ENCODE peak calls at places on chromosome 17, in four cellular contexts. P is neural progenitor cell, G is fibroblast of lung, F is GM23248. Z is an unnamed sample.
A peak's percentile ranks its signal among the peaks of the same experiment; 100 is the strongest.

GRCh38 chr17:16962804-16963203 is 9.1 kb downstream of the TNFRSF13B start:
- DNase-seq in P (no peak), G (no peak), F (peak; percentile 25), Z (no peak)

GRCh38 chr17:9020096-9020823 is 1.1 kb upstream of the NTN1 start:
- DNase-seq in P (no peak), G (no peak), F (no peak), Z (no peak)

GRCh38 chr17:50183439-50184001 is 17.7 kb downstream of the SGCA start:
- DNase-seq in P (no peak), G (peak; percentile 67), F (peak; percentile 65), Z (no peak)

GRCh38 chr17:80163315-80163714 is 6.5 kb upstream of the CARD14 start:
- DNase-seq in P (no peak), G (no peak), F (no peak), Z (no peak)

GRCh38 chr17:5097101-5097834 is 14.4 kb downstream of the ZNF232 start:
- DNase-seq in P (peak; percentile 92), G (no peak), F (no peak), Z (no peak)

GRCh38 chr17:20116683-20117309 is 107.6 kb downstream of the SPECC1 start:
- DNase-seq in P (peak; percentile 85), G (peak; percentile 30), F (peak; percentile 69), Z (no peak)

GRCh38 chr17:31391496-31391949 is at the start of gene RAB11FIP4:
- DNase-seq in P (peak; percentile 81), G (peak; percentile 12), F (peak; percentile 34), Z (no peak)

GRCh38 chr17:30450125-30451027 is 26.8 kb upstream of the GOSR1 start:
- DNase-seq in P (no peak), G (no peak), F (peak; percentile 20), Z (no peak)

GRCh38 chr17:14616508-14616907 is 315.6 kb downstream of the HS3ST3B1 start:
- DNase-seq in P (no peak), G (no peak), F (peak; percentile 24), Z (no peak)

GRCh38 chr17:69898606-69899005 is 176.4 kb upstream of the KCNJ16 start:
- DNase-seq in P (no peak), G (no peak), F (peak; percentile 14), Z (no peak)

GRCh38 chr17:10875984-10876555 is 38.2 kb upstream of the PIRT start:
- DNase-seq in P (peak; percentile 81), G (peak; percentile 1), F (peak; percentile 46), Z (no peak)

GRCh38 chr17:79987187-79987889 is 48.3 kb downstream of the TBC1D16 start:
- DNase-seq in P (peak; percentile 30), G (peak; percentile 21), F (peak; percentile 30), Z (no peak)

GRCh38 chr17:22268912-22269220 is 576.5 kb downstream of the KCNJ18 start:
- DNase-seq in P (no peak), G (no peak), F (no peak), Z (no peak)

GRCh38 chr17:1252203-1252608 is 18.0 kb upstream of the BHLHA9 start:
- DNase-seq in P (no peak), G (peak; percentile 52), F (peak; percentile 63), Z (no peak)

GRCh38 chr17:34499576-34499975 is 79.8 kb upstream of the TMEM132E start:
- DNase-seq in P (peak; percentile 86), G (peak; percentile 13), F (peak; percentile 40), Z (no peak)

GRCh38 chr17:7862692-7863437 is 5.1 kb downstream of the CYB5D1 start:
- DNase-seq in P (peak; percentile 82), G (peak; percentile 39), F (peak; percentile 64), Z (no peak)

GRCh38 chr17:61331178-61331577 is 68.5 kb upstream of the TBX2 start:
- DNase-seq in P (no peak), G (no peak), F (no peak), Z (no peak)

GRCh38 chr17:59345476-59345875 is 14.0 kb downstream of the YPEL2 start:
- DNase-seq in P (no peak), G (peak; percentile 74), F (no peak), Z (no peak)

GRCh38 chr17:78172284-78173024 is 4.1 kb downstream of the SYNGR2 start:
- DNase-seq in P (no peak), G (no peak), F (no peak), Z (no peak)

GRCh38 chr17:17097763-17098345 is 55.6 kb downstream of the MPRIP start:
- DNase-seq in P (no peak), G (no peak), F (no peak), Z (no peak)

GRCh38 chr17:31388770-31389672 is 2.5 kb upstream of the RAB11FIP4 start:
- DNase-seq in P (peak; percentile 70), G (peak; percentile 2), F (peak; percentile 43), Z (no peak)

GRCh38 chr17:71995570-71995969 is 125.2 kb upstream of the SOX9 start:
- DNase-seq in P (no peak), G (peak; percentile 55), F (peak; percentile 59), Z (no peak)

GRCh38 chr17:38330941-38331411 is 12.8 kb downstream of the GPR179 start:
- DNase-seq in P (no peak), G (no peak), F (no peak), Z (no peak)
- H3K27ac ChIP-seq in P (no peak overlapping the region), G (no peak overlapping the region), F (no peak overlapping the region), Z (no peak overlapping the region)

DNA sequence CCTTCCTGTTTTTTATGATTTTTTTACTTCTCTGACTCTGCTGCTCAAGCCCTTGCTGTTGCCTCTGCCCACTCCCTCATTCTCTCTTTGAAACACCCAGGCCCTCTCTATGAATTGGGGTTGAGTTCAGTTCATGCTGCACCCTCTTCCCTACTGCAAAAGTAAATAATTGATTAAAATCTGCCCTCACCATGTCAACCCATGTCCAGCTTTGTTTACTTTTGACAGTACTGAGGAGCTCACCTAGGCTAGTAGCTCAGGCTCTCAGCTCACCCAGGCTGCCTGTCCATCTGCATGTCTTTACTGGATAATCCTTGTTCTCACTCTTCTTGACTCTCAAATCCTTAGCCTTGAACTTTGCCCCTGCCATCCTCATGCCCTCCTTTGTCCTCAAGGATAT is 95.2 kb downstream of the SPACA3 start:
- DNase-seq in P (no peak), G (no peak), F (no peak), Z (no peak)
- TF ChIP-seq EZH2 in P (no peak), G (no peak), F (no peak), Z (no peak)

DNA sequence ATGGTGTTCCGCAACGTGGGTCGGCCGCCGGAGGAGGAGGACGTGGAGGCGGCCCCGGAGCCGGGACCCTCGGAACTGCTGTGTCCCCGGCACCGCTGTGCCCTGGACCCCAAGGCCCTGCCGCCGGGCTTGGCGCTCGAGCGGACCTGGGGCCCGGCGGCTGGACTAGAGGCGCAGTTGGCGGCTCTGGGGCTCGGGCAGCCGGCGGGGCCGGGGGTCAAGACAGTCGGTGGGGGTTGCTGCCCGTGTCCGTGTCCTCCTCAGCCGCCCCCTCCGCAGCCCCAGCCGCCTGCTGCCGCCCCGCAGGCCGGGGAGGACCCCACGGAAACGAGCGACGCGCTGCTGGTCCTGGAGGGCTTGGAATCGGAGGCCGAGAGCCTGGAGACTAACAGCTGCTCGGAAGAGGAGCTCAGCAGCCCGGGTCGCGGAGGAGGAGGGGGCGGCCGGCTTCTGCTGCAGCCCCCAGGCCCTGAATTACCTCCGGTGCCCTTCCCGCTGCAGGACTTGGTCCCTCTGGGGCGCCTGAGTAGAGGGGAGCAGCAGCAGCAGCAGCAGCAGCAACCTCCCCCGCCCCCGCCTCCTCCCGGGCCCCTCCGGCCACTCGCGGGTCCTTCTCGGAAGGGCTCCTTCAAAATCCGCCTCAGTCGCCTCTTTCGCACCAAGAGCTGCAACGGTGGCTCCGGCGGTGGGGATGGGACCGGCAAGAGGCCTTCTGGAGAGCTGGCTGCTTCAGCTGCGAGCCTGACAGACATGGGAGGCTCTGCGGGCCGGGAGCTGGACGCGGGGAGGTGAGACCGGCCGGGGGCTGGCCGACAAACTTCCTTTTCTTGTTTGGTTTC is 820 bp downstream of the SOCS7 start:
- DNase-seq in P (peak; percentile 58), G (peak; percentile 29), F (peak; percentile 64), Z (no peak)
- H3K27ac ChIP-seq in P (no peak overlapping the region), G (peak overlapping the region; percentile 62), F (no peak overlapping the region), Z (no peak overlapping the region)

GRCh38 chr17:57395721-57396321 is 139.5 kb downstream of the MSI2 start:
- DNase-seq in P (no peak), G (no peak), F (no peak), Z (no peak)

GRCh38 chr17:57393368-57393767 is 137.0 kb downstream of the MSI2 start:
- DNase-seq in P (no peak), G (no peak), F (peak; percentile 31), Z (no peak)

GRCh38 chr17:57397402-57397801 is 141.1 kb downstream of the MSI2 start:
- DNase-seq in P (no peak), G (no peak), F (no peak), Z (no peak)

GRCh38 chr17:57394375-57394774 is 138.1 kb downstream of the MSI2 start:
- DNase-seq in P (no peak), G (no peak), F (no peak), Z (no peak)

DNA sequence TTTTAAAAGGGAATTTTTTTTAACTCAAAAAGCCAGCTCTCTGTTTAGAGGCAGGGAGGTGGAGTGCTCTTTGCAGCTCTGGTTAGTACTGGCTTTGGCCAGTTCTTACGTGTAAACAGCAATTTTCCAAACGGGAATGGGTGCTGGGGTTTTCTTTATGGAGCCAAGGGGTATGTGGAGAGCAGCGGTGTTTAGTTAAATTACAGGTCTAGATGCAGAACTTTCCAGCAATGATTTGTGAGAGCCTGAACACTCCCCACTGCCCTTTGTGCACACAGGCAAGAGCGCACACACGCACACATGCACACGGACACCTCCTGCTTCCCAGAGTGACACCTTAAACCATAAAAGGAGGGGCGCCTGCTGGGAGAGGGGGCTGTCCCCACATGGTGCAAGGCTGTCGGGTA is 140.2 kb downstream of the MSI2 start:
- DNase-seq in P (no peak), G (no peak), F (no peak), Z (no peak)
- TF ChIP-seq EZH2 in P (no peak), G (no peak), F (no peak), Z (no peak)

GRCh38 chr17:44795928-44796327 is 34.2 kb downstream of the GJC1 start:
- DNase-seq in P (no peak), G (no peak), F (no peak), Z (no peak)
- H3K27ac ChIP-seq in P (peak overlapping the region; percentile 70), G (peak overlapping the region; percentile 73), F (peak overlapping the region; percentile 90), Z (no peak overlapping the region)

GRCh38 chr17:81236784-81237183 is 2.1 kb downstream of the TEPSIN start:
- DNase-seq in P (no peak), G (no peak), F (no peak), Z (no peak)
- TF ChIP-seq EZH2 in P (no peak), G (no peak), F (no peak), Z (no peak)

Z was measured in SK-N-MC.